ENCODE peak calls at places on chromosome 20, in six cellular contexts. E, Z, L, U, V and Q are unnamed samples.

GRCh38 chr20:41956316-41957050 is 338.3 kb upstream of the CHD6 start:
- DNase-seq in Z (peak), U (no peak), L (no peak), V (no peak), E (no peak), Q (no peak)

GRCh38 chr20:3755269-3755668 is 12.3 kb downstream of the ADISSP start:
- DNase-seq in E (no peak), Z (no peak), L (no peak), U (no peak), V (no peak), Q (no peak)

GRCh38 chr20:23588434-23589403 is 17.0 kb downstream of the CST9 start:
- DNase-seq in E (no peak), V (no peak), Z (no peak), U (no peak), L (no peak), Q (no peak)

GRCh38 chr20:37907677-37908397 is 4.9 kb downstream of the VSTM2L start:
- DNase-seq in V (no peak), E (no peak), U (no peak), L (peak), Z (no peak), Q (no peak)

GRCh38 chr20:57655812-57656161 is 35.6 kb upstream of the ZBP1 start:
- DNase-seq in E (no peak), L (no peak), Z (no peak), V (peak), U (no peak), Q (no peak)

GRCh38 chr20:44467289-44467883 is 8.3 kb upstream of the TTPAL start:
- DNase-seq in E (no peak), V (no peak), L (no peak), U (no peak), Z (no peak), Q (no peak)

GRCh38 chr20:17910828-17911294 is 57.7 kb downstream of the SNX5 start:
- DNase-seq in E (no peak), L (no peak), U (no peak), Z (no peak), V (no peak), Q (no peak)

GRCh38 chr20:64113796-64114355 is 6.5 kb upstream of the NPBWR2 start:
- DNase-seq in U (no peak), L (no peak), Z (no peak), V (no peak), E (peak), Q (no peak)

GRCh38 chr20:51494241-51495110 is 48.0 kb downstream of the NFATC2 start:
- DNase-seq in Z (no peak), V (peak), U (no peak), L (no peak), E (peak), Q (peak)

GRCh38 chr20:44678990-44679611 is 27.6 kb upstream of the ADA start:
- DNase-seq in Z (no peak), L (no peak), E (no peak), U (no peak), V (no peak), Q (no peak)

GRCh38 chr20:45489083-45489531 is 19.6 kb downstream of the WFDC2 start:
- DNase-seq in E (no peak), Z (no peak), V (no peak), U (no peak), L (no peak), Q (no peak)

GRCh38 chr20:7272512-7272911 is 505.0 kb downstream of the BMP2 start:
- DNase-seq in L (no peak), V (no peak), E (no peak), Z (no peak), U (no peak), Q (no peak)

GRCh38 chr20:63706027-63706695 is 1.6 kb downstream of the ARFRP1 start:
- DNase-seq in V (peak), Z (no peak), U (no peak), E (no peak), L (no peak), Q (no peak)

GRCh38 chr20:3163099-3164042 is 3.7 kb upstream of the FASTKD5 start:
- DNase-seq in U (no peak), V (no peak), Z (no peak), L (no peak), E (no peak), Q (no peak)